ENCODE peak calls at places on chromosomes 4 and X, in six cellular contexts. B is H1, V is K562, Z is SK-N-SH, Q is HepG2, S is HCT116. U is an unnamed sample.

GRCh38 chr4:21879187-21879586 is 69.4 kb downstream of the KCNIP4 start:
- DNase-seq in B (peak; percentile 53), V (no peak), Z (no peak), Q (peak; percentile 5), S (no peak), U (no peak)

GRCh38 chr4:681736-682451 is 7.1 kb downstream of the SLC49A3 start:
- DNase-seq in B (peak; percentile 76), V (peak; percentile 92), Z (peak; percentile 88), Q (peak; percentile 62), S (no peak), U (no peak)

GRCh38 chrX:142593470-142593869 is 388.4 kb upstream of the MAGEC2 start:
- DNase-seq in B (no peak), V (no peak), Z (no peak), Q (no peak), S (no peak), U (no peak)

GRCh38 chrX:150506486-150506885 is 61.9 kb upstream of the MTM1 start:
- DNase-seq in B (peak; percentile 47), V (no peak), Z (no peak), Q (no peak), S (no peak), U (no peak)

GRCh38 chrX:134501942-134502341 is 42.0 kb downstream of the HPRT1 start:
- DNase-seq in B (no peak), V (no peak), Z (no peak), Q (no peak), S (no peak), U (no peak)

GRCh38 chrX:56499372-56499771 is 64.1 kb upstream of the UBQLN2 start:
- DNase-seq in B (no peak), V (no peak), Z (no peak), Q (no peak), S (no peak), U (no peak)

GRCh38 chr4:181952478-181952877 is 290.7 kb upstream of the TENM3 start:
- DNase-seq in B (no peak), V (no peak), Z (no peak), Q (no peak), S (no peak), U (no peak)

GRCh38 chr4:39697740-39698423 is at the start of gene UBE2K:
- DNase-seq in B (peak; percentile 92), V (peak; percentile 94), Z (peak; percentile 97), Q (peak; percentile 83), S (peak; percentile 71), U (no peak)

GRCh38 chrX:118271770-118272169 is 74.1 kb upstream of the WDR44 start:
- DNase-seq in B (no peak), V (no peak), Z (peak; percentile 40), Q (no peak), S (no peak), U (no peak)

DNA sequence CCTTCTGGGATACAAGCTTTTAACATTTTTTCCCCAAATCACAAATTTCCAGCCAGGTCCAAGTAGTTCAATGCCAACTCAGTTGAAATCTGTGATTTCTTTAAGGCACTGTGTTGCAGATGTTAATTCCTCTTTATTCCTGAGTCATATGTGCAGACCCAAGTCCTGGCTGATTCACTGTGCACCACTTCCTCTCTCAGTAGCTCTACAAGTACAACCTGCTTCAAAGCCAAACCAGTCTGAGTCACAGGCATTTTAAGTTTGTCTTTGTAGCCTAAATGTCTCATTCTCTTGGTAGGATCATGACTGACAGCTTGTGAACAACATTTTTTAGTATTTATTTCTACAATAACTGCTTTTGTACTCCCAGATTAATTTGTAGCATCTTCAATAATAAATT is 165.6 kb upstream of the S100G start:
- DNase-seq in B (no peak), V (no peak), Z (no peak), Q (no peak), S (peak; percentile 56), U (peak; percentile 10)
- TF ChIP-seq SIN3A in B (no peak), V (no peak), Z (peak; percentile 40), Q (no peak), S (no peak), U (no peak)

DNA sequence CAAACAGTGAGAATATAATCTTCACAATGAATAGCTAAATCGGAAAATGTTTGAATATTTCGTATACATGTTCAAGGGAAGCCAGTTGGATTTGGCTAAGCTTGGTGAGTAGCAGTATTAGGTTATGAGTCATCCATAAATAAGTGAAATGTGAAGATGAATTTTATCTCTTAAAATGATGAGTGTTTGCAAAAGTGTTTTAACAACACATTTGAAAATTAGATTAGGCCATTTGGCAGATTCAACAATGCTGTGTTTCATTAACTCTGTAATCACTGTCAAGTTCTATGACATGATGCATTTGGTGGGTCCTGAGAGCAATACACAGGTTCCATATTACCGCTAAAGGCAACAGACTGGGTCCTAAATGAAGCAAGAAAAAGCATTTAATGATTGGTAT is 301.9 kb upstream of the PRPS2 start:
- DNase-seq in B (no peak), V (no peak), Z (no peak), Q (no peak), S (no peak), U (no peak)
- H3K27ac ChIP-seq in B (no peak overlapping the region), V (no peak overlapping the region), Z (no peak overlapping the region), Q (no peak overlapping the region), S (no peak overlapping the region), U (no peak overlapping the region)

DNA sequence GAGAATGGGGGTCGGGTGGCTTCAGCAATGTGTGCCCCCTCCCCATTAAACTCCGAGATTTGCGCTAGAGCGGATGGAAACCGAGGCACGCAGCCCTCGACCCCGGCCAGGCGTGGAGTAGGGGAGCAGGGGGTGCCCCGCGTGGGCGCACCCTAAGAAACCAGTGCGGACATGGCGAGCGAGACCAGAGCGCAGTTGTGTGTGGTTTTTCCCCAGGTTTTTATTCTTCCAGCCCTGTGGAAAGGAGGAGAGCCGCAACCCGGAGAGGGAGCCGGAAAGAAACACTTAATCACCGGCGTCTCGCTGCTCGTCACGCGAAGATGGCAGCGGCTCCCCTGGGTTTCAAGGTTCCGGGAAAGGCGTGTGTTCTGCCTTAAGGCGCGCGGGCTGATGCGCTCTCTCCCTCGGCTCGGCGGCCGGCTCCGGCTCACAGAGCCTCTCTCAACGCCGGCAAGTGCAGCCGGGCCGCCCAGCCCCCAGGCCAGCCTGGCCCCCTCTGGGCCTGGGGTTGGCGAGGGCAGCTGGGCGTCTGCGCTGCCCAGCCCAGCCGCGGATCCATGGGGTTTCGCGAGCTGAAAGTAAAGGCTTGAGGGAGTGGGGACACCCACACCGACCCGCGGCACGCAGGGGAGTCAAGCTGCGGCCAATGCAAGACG is 73.9 kb upstream of the BCOR start:
- DNase-seq in B (peak; percentile 42), V (peak; percentile 21), Z (no peak), Q (no peak), S (no peak), U (no peak)
- TF ChIP-seq SIN3A in B (no peak), V (no peak), Z (no peak), Q (no peak), S (no peak), U (no peak)

GRCh38 chr4:38237139-38237538 is 276.9 kb downstream of the PTTG2 start:
- DNase-seq in B (no peak), V (no peak), Z (no peak), Q (peak; percentile 35), S (no peak), U (peak; percentile 4)

GRCh38 chr4:38236003-38236402 is 275.8 kb downstream of the PTTG2 start:
- DNase-seq in B (no peak), V (no peak), Z (no peak), Q (no peak), S (no peak), U (no peak)

GRCh38 chr4:38233727-38234478 is 273.7 kb downstream of the PTTG2 start:
- DNase-seq in B (peak; percentile 16), V (no peak), Z (no peak), Q (no peak), S (no peak), U (no peak)

GRCh38 chr4:38235338-38235737 is 275.1 kb downstream of the PTTG2 start:
- DNase-seq in B (no peak), V (no peak), Z (no peak), Q (no peak), S (no peak), U (no peak)

DNA sequence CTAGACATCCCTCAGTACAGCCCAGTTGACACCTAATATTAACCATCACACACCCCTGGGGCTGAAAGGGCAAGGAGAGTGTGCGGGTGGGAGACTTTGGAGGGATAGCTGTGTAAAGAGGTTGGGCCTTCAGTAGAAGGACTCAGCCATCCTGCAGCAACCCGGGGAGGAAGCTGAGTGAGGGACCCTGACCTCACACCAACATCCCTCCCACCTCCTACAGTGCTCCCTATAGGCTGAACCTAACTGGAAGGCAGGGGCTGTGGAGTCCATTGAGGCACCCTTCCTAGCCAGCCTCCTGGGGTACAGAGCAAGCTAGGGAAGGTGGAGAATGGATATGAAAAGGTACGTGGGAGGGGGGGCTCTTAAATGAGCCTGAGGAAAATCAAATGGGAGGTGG is 276.3 kb downstream of the PTTG2 start:
- DNase-seq in B (peak; percentile 33), V (no peak), Z (no peak), Q (no peak), S (no peak), U (no peak)
- H3K27ac ChIP-seq in B (no peak overlapping the region), V (no peak overlapping the region), Z (no peak overlapping the region), Q (no peak overlapping the region), S (no peak overlapping the region), U (no peak overlapping the region)

DNA sequence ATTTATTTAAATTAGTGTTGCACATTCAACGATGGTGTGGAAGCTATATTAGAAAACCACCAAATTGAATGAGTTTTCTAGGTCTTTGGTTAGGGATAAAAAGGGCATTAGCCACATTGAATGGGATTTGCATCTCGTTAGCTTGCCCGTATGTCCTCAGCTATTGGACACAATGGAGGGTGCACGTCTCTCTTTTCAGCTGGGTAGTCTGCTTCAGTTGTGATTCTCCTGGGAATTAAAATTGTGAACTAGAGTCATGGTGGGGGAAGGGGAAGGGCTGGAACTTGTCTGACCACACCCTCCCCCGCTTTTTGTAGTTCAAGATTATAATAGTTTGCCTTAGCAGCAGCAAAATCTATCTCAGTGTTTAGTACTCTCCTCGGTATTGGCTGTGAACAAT is 23.3 kb downstream of the TRIM2 start:
- DNase-seq in B (no peak), V (no peak), Z (no peak), Q (no peak), S (no peak), U (no peak)
- TF ChIP-seq SIN3A in B (no peak), V (no peak), Z (no peak), Q (no peak), S (no peak), U (no peak)

GRCh38 chr4:24913099-24913445 is 230 bp upstream of the CCDC149 start:
- DNase-seq in B (no peak), V (no peak), Z (no peak), Q (no peak), S (no peak), U (no peak)
- H3K27ac ChIP-seq in B (no peak overlapping the region), V (no peak overlapping the region), Z (peak overlapping the region; percentile 52), Q (no peak overlapping the region), S (peak overlapping the region; percentile 73), U (no peak overlapping the region)

DNA sequence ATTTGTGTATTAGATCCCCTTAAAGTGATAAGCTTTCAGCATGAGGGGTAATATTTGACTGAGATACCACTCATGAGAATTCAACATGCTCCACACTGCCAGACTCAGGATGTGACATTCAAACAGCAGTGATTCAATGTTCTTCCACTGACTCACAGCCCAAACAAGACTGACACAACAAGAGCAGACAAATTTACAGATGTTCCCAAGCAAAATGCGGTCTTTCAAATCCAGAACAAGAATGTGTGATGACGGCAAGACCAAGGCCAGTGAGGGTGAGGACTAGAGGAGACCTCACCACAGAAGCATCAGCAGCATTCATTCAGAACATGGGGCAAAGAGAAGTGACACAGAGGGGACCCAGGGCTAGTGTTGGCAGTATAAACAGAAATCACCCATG is 99.3 kb upstream of the GRIA3 start:
- DNase-seq in B (no peak), V (no peak), Z (no peak), Q (peak; percentile 74), S (no peak), U (no peak)
- TF ChIP-seq SIN3A in B (no peak), V (no peak), Z (no peak), Q (no peak), S (no peak), U (no peak)

GRCh38 chr4:186939766-186940165 is 216.1 kb upstream of the FAT1 start:
- DNase-seq in B (no peak), V (no peak), Z (no peak), Q (no peak), S (no peak), U (no peak)
- H3K27ac ChIP-seq in B (no peak overlapping the region), V (no peak overlapping the region), Z (no peak overlapping the region), Q (no peak overlapping the region), S (no peak overlapping the region), U (no peak overlapping the region)

U was measured in Panc1.